ENCODE peak calls at places on chromosomes 2 and 18, in ten cellular contexts. T, Q, U, P, N, W, D, Z, F and C are unnamed samples.

GRCh38 chr2:101806123-101806522 is 108.6 kb downstream of the MAP4K4 start:
- DNase-seq in D (peak), U (no peak), F (no peak), P (peak), W (peak), T (peak), N (no peak), Q (no peak), Z (peak), C (no peak)

GRCh38 chr2:159711562-159712193 is 628 bp upstream of the MARCHF7 start:
- DNase-seq in U (no peak), F (no peak), Z (no peak), T (no peak), W (no peak), D (no peak), Q (no peak), P (no peak), N (no peak), C (no peak)

GRCh38 chr2:54298511-54298910 is 42.5 kb upstream of the TSPYL6 start:
- DNase-seq in P (no peak), Q (no peak), T (no peak), N (no peak), U (no peak), F (no peak), W (no peak), Z (no peak), D (no peak), C (no peak)

GRCh38 chr18:23191952-23192662 is 56.8 kb downstream of the CABLES1 start:
- DNase-seq in F (no peak), Z (no peak), W (no peak), T (no peak), P (peak), U (peak), D (no peak), N (peak), Q (peak), C (no peak)

GRCh38 chr2:61426267-61426897 is 44.5 kb downstream of the USP34 start:
- DNase-seq in F (peak), D (peak), U (no peak), Q (peak), N (no peak), T (peak), P (peak), W (peak), Z (peak), C (peak)

GRCh38 chr18:58303363-58303762 is 259.3 kb downstream of the NEDD4L start:
- DNase-seq in Q (no peak), U (no peak), N (no peak), Z (no peak), W (no peak), T (no peak), P (no peak), F (no peak), D (no peak), C (no peak)

GRCh38 chr2:69755862-69756467 is 14.0 kb downstream of the ANXA4 start:
- DNase-seq in Z (peak), D (peak), P (peak), N (no peak), F (no peak), Q (no peak), W (no peak), T (no peak), U (no peak), C (no peak)

GRCh38 chr2:134273240-134273983 is 19.5 kb downstream of the MGAT5 start:
- DNase-seq in D (no peak), T (no peak), N (no peak), F (no peak), U (no peak), W (no peak), Z (no peak), Q (no peak), P (no peak), C (no peak)

GRCh38 chr2:119255760-119256573 is 32.3 kb downstream of the STEAP3 start:
- DNase-seq in Z (no peak), U (no peak), T (peak), W (no peak), F (no peak), Q (no peak), D (peak), N (no peak), P (peak), C (no peak)

GRCh38 chr2:144279165-144279564 is 240.8 kb downstream of the ZEB2 start:
- DNase-seq in D (no peak), T (no peak), U (no peak), Q (no peak), F (no peak), N (no peak), W (no peak), P (no peak), Z (no peak), C (no peak)

GRCh38 chr2:29463181-29463900 is 348.1 kb downstream of the CLIP4 start:
- DNase-seq in F (no peak), W (no peak), T (no peak), P (peak), Q (no peak), U (no peak), N (no peak), Z (no peak), D (no peak), C (no peak)

GRCh38 chr2:200966770-200967169 is 3.3 kb upstream of the ORC2 start:
- DNase-seq in T (no peak), Z (peak), Q (no peak), U (no peak), D (peak), F (no peak), N (no peak), W (no peak), P (peak), C (no peak)

GRCh38 chr18:77346446-77346845 is 96.8 kb downstream of the GALR1 start:
- DNase-seq in D (no peak), F (no peak), P (peak), W (no peak), Z (no peak), N (no peak), Q (no peak), T (no peak), U (no peak), C (no peak)

GRCh38 chr2:242063364-242064249 is 194.1 kb downstream of the RTP5 start:
- DNase-seq in T (peak), P (peak), U (no peak), Q (no peak), N (no peak), Z (no peak), D (no peak), F (no peak), W (no peak), C (no peak)

GRCh38 chr2:120710256-120710655 is 25.4 kb upstream of the GLI2 start:
- DNase-seq in N (no peak), Q (no peak), W (no peak), U (no peak), Z (no peak), D (no peak), P (peak), T (no peak), F (no peak), C (no peak)

GRCh38 chr2:127118038-127118437 is 11.1 kb upstream of the BIN1 start:
- DNase-seq in W (no peak), P (no peak), U (no peak), Z (no peak), F (no peak), D (no peak), Q (no peak), N (no peak), T (no peak), C (no peak)

GRCh38 chr18:52395146-52395852 is 55.3 kb downstream of the DCC start:
- DNase-seq in Z (no peak), D (no peak), P (no peak), T (no peak), N (no peak), Q (no peak), U (no peak), W (no peak), F (no peak), C (no peak)

GRCh38 chr2:22623620-22624019 is 761.4 kb upstream of the KLHL29 start:
- DNase-seq in W (no peak), D (no peak), U (no peak), Q (no peak), N (no peak), Z (no peak), T (no peak), F (no peak), P (no peak), C (no peak)

GRCh38 chr18:864872-865273 is 39.8 kb upstream of the ADCYAP1 start:
- DNase-seq in N (peak), T (peak), D (peak), U (peak), F (peak), Q (peak), Z (peak), P (peak), W (peak), C (peak)

GRCh38 chr2:30514134-30514860 is 67.3 kb downstream of the LCLAT1 start:
- DNase-seq in Z (no peak), Q (no peak), W (no peak), D (no peak), F (no peak), U (peak), N (no peak), T (no peak), P (peak), C (no peak)

GRCh38 chr18:78751664-78752063 is 228.0 kb upstream of the SALL3 start:
- DNase-seq in F (no peak), T (no peak), Q (no peak), Z (no peak), P (no peak), D (no peak), N (no peak), W (no peak), U (no peak), C (no peak)

GRCh38 chr2:8202139-8202538 is 479.7 kb upstream of the ID2 start:
- DNase-seq in T (no peak), P (no peak), U (no peak), Q (no peak), F (no peak), Z (no peak), N (no peak), D (no peak), W (no peak), C (no peak)

GRCh38 chr2:5894355-5894754 is 202.2 kb downstream of the SOX11 start:
- DNase-seq in U (no peak), T (no peak), F (no peak), Z (no peak), N (no peak), P (no peak), Q (no peak), D (no peak), W (no peak), C (no peak)

GRCh38 chr2:224520064-224520463 is 65.1 kb downstream of the CUL3 start:
- DNase-seq in U (no peak), D (no peak), N (no peak), T (no peak), Z (no peak), P (peak), W (no peak), Q (no peak), F (no peak), C (no peak)

GRCh38 chr2:67854103-67854502 is 208.7 kb downstream of the C1D start:
- DNase-seq in F (no peak), Q (no peak), Z (no peak), W (no peak), T (no peak), D (no peak), P (no peak), N (no peak), U (no peak), C (no peak)

GRCh38 chr2:119814216-119814615 is 54.5 kb downstream of the PTPN4 start:
- DNase-seq in U (no peak), F (no peak), P (no peak), Q (no peak), Z (no peak), N (no peak), T (no peak), W (no peak), D (no peak), C (no peak)

GRCh38 chr18:7571626-7572025 is 4.5 kb downstream of the PTPRM start:
- DNase-seq in U (no peak), W (no peak), T (no peak), Q (no peak), N (no peak), D (no peak), F (no peak), Z (no peak), P (no peak), C (no peak)

GRCh38 chr18:78363556-78363955 is 616.1 kb upstream of the SALL3 start:
- DNase-seq in P (no peak), T (no peak), U (no peak), Q (no peak), Z (no peak), D (no peak), W (no peak), N (no peak), F (no peak), C (no peak)

GRCh38 chr2:70141754-70142589 is 48.8 kb downstream of the C2orf42 start:
- DNase-seq in Q (no peak), T (no peak), U (no peak), Z (no peak), W (no peak), F (peak), N (peak), P (no peak), D (peak), C (peak)

GRCh38 chr2:120863661-120864320 is 128.1 kb downstream of the GLI2 start:
- DNase-seq in T (no peak), W (peak), F (no peak), Z (peak), D (peak), P (peak), U (no peak), Q (peak), N (no peak), C (no peak)

GRCh38 chr2:274503-274902 is 9.8 kb downstream of the ACP1 start:
- DNase-seq in W (no peak), F (no peak), D (no peak), Q (no peak), P (no peak), N (no peak), U (no peak), T (no peak), Z (no peak), C (no peak)

GRCh38 chr2:33706410-33706809 is 107.3 kb upstream of the FAM98A start:
- DNase-seq in N (no peak), P (no peak), U (peak), D (no peak), W (no peak), T (no peak), Q (no peak), Z (no peak), F (no peak), C (no peak)

GRCh38 chr2:177876950-177877349 is 195.6 kb downstream of the PDE11A start:
- DNase-seq in T (no peak), W (no peak), N (no peak), Z (no peak), Q (no peak), P (no peak), F (no peak), D (no peak), U (no peak), C (no peak)

GRCh38 chr2:201298462-201298861 is 38.1 kb downstream of the CASP8 start:
- DNase-seq in P (peak), D (no peak), Z (no peak), W (no peak), T (no peak), Q (no peak), U (no peak), F (no peak), N (no peak), C (no peak)

GRCh38 chr2:55865095-55865835 is 58.3 kb downstream of the EFEMP1 start:
- DNase-seq in P (no peak), F (no peak), Z (no peak), W (no peak), D (no peak), T (no peak), N (no peak), Q (no peak), U (no peak), C (no peak)

GRCh38 chr2:152513681-152514080 is 178.7 kb downstream of the FMNL2 start:
- DNase-seq in N (no peak), Q (peak), D (peak), T (no peak), F (no peak), P (peak), U (no peak), Z (peak), W (no peak), C (no peak)